ENCODE peak calls at places on chromosomes 4 and X, in five cellular contexts. One of them, this sample, is unnamed.

GRCh38 chr4:82201805-82202636 is 171.8 kb downstream of the HNRNPD start:
- DNase-seq in cardiac fibroblast: peak
- DNase-seq in RWPE1: no peak
- DNase-seq in amygdala: no peak
- DNase-seq in breast epithelium: no peak
- DNase-seq in this sample: peak

GRCh38 chrX:25034889-25035288 is 19.1 kb upstream of the ARX start:
- DNase-seq in RWPE1: no peak
- DNase-seq in breast epithelium: no peak
- DNase-seq in cardiac fibroblast: peak
- DNase-seq in amygdala: no peak
- DNase-seq in this sample: no peak

GRCh38 chr4:38306482-38307071 is 346.4 kb downstream of the PTTG2 start:
- DNase-seq in RWPE1: no peak
- DNase-seq in cardiac fibroblast: no peak
- DNase-seq in amygdala: no peak
- DNase-seq in breast epithelium: no peak
- DNase-seq in this sample: no peak

GRCh38 chr4:168917150-168917779 is 92.8 kb downstream of the CBR4 start:
- DNase-seq in cardiac fibroblast: peak
- DNase-seq in RWPE1: peak
- DNase-seq in amygdala: no peak
- DNase-seq in breast epithelium: no peak
- DNase-seq in this sample: peak

GRCh38 chr4:71009796-71010588 is 16.5 kb downstream of the DCK start:
- DNase-seq in amygdala: no peak
- DNase-seq in cardiac fibroblast: peak
- DNase-seq in RWPE1: peak
- DNase-seq in breast epithelium: no peak
- DNase-seq in this sample: peak

GRCh38 chrX:12446342-12447075 is 308.2 kb downstream of the FRMPD4 start:
- DNase-seq in breast epithelium: no peak
- DNase-seq in cardiac fibroblast: peak
- DNase-seq in amygdala: no peak
- DNase-seq in RWPE1: peak
- DNase-seq in this sample: no peak

GRCh38 chrX:1424452-1424851 is 28.3 kb downstream of the ASMTL start:
- DNase-seq in breast epithelium: no peak
- DNase-seq in amygdala: no peak
- DNase-seq in RWPE1: no peak
- DNase-seq in cardiac fibroblast: no peak
- DNase-seq in this sample: no peak

GRCh38 chrX:41553688-41554087 is 106.5 kb downstream of the NYX start:
- DNase-seq in breast epithelium: no peak
- DNase-seq in cardiac fibroblast: no peak
- DNase-seq in amygdala: no peak
- DNase-seq in RWPE1: no peak
- DNase-seq in this sample: no peak

GRCh38 chrX:1491851-1492349 is 39.2 kb upstream of the ASMTL start:
- DNase-seq in RWPE1: peak
- DNase-seq in cardiac fibroblast: no peak
- DNase-seq in breast epithelium: no peak
- DNase-seq in amygdala: no peak
- DNase-seq in this sample: peak

GRCh38 chr4:1166509-1167243 is 5.7 kb downstream of the SPON2 start:
- DNase-seq in breast epithelium: no peak
- DNase-seq in RWPE1: no peak
- DNase-seq in cardiac fibroblast: peak
- DNase-seq in amygdala: no peak
- DNase-seq in this sample: no peak

GRCh38 chr4:16860506-16860905 is 37.9 kb downstream of the LDB2 start:
- DNase-seq in breast epithelium: no peak
- DNase-seq in cardiac fibroblast: peak
- DNase-seq in amygdala: no peak
- DNase-seq in RWPE1: no peak
- DNase-seq in this sample: peak

GRCh38 chr4:98510757-98511517 is 147.5 kb downstream of the TSPAN5 start:
- DNase-seq in breast epithelium: no peak
- DNase-seq in RWPE1: peak
- DNase-seq in amygdala: no peak
- DNase-seq in cardiac fibroblast: peak
- DNase-seq in this sample: no peak

GRCh38 chr4:121189811-121190210 is 25.7 kb upstream of the TNIP3 start:
- DNase-seq in RWPE1: no peak
- DNase-seq in cardiac fibroblast: no peak
- DNase-seq in breast epithelium: no peak
- DNase-seq in amygdala: no peak
- DNase-seq in this sample: no peak

GRCh38 chr4:111028829-111029228 is 406.0 kb upstream of the PITX2 start:
- DNase-seq in RWPE1: no peak
- DNase-seq in amygdala: no peak
- DNase-seq in breast epithelium: no peak
- DNase-seq in cardiac fibroblast: no peak
- DNase-seq in this sample: no peak

GRCh38 chr4:158020734-158021346 is 152.0 kb downstream of the GASK1B start:
- DNase-seq in RWPE1: peak
- DNase-seq in breast epithelium: no peak
- DNase-seq in cardiac fibroblast: peak
- DNase-seq in amygdala: no peak
- DNase-seq in this sample: peak

GRCh38 chr4:101039367-101039766 is 308.0 kb downstream of the PPP3CA start:
- DNase-seq in breast epithelium: no peak
- DNase-seq in amygdala: no peak
- DNase-seq in cardiac fibroblast: no peak
- DNase-seq in RWPE1: no peak
- DNase-seq in this sample: no peak

GRCh38 chr4:102263024-102263787 is 82.1 kb downstream of the SLC39A8 start:
- DNase-seq in cardiac fibroblast: peak
- DNase-seq in breast epithelium: no peak
- DNase-seq in amygdala: no peak
- DNase-seq in RWPE1: peak
- DNase-seq in this sample: peak

GRCh38 chr4:100882661-100883060 is 364.8 kb upstream of the EMCN start:
- DNase-seq in breast epithelium: no peak
- DNase-seq in RWPE1: no peak
- DNase-seq in amygdala: no peak
- DNase-seq in cardiac fibroblast: no peak
- DNase-seq in this sample: no peak

GRCh38 chr4:174757736-174758135 is 71.3 kb downstream of the GLRA3 start:
- DNase-seq in cardiac fibroblast: no peak
- DNase-seq in RWPE1: no peak
- DNase-seq in breast epithelium: no peak
- DNase-seq in amygdala: no peak
- DNase-seq in this sample: no peak

GRCh38 chrX:21740329-21741274 is 17.3 kb downstream of the SMPX start:
- DNase-seq in RWPE1: no peak
- DNase-seq in amygdala: no peak
- DNase-seq in breast epithelium: no peak
- DNase-seq in cardiac fibroblast: no peak
- DNase-seq in this sample: no peak

GRCh38 chr4:182140547-182140946 is 102.7 kb upstream of the TENM3 start:
- DNase-seq in RWPE1: no peak
- DNase-seq in cardiac fibroblast: no peak
- DNase-seq in amygdala: no peak
- DNase-seq in breast epithelium: no peak
- DNase-seq in this sample: no peak

GRCh38 chrX:108020631-108021030 is 24.2 kb upstream of the VSIG1 start:
- DNase-seq in cardiac fibroblast: peak
- DNase-seq in breast epithelium: no peak
- DNase-seq in amygdala: no peak
- DNase-seq in RWPE1: peak
- DNase-seq in this sample: no peak

GRCh38 chr4:101419324-101420135 is 72.2 kb upstream of the PPP3CA start:
- DNase-seq in amygdala: no peak
- DNase-seq in breast epithelium: no peak
- DNase-seq in RWPE1: no peak
- DNase-seq in cardiac fibroblast: peak
- DNase-seq in this sample: peak

GRCh38 chr4:81030617-81031388 is at the start of gene BMP3:
- DNase-seq in cardiac fibroblast: peak
- DNase-seq in breast epithelium: no peak
- DNase-seq in amygdala: no peak
- DNase-seq in RWPE1: no peak
- DNase-seq in this sample: no peak

GRCh38 chr4:152398060-152398459 is 137.8 kb downstream of the FBXW7 start:
- DNase-seq in breast epithelium: no peak
- DNase-seq in RWPE1: peak
- DNase-seq in amygdala: no peak
- DNase-seq in cardiac fibroblast: peak
- DNase-seq in this sample: no peak

GRCh38 chrX:85140963-85141362 is 102.6 kb downstream of the SATL1 start:
- DNase-seq in cardiac fibroblast: no peak
- DNase-seq in amygdala: no peak
- DNase-seq in RWPE1: no peak
- DNase-seq in breast epithelium: no peak
- DNase-seq in this sample: no peak

GRCh38 chr4:149699642-149700041 is 116.0 kb downstream of the IQCM start:
- DNase-seq in amygdala: no peak
- DNase-seq in cardiac fibroblast: no peak
- DNase-seq in RWPE1: no peak
- DNase-seq in breast epithelium: no peak
- DNase-seq in this sample: no peak

GRCh38 chrX:66635360-66635759 is 3.5 kb downstream of the EDA2R start:
- DNase-seq in breast epithelium: no peak
- DNase-seq in cardiac fibroblast: peak
- DNase-seq in amygdala: no peak
- DNase-seq in RWPE1: peak
- DNase-seq in this sample: no peak

GRCh38 chr4:41369680-41370079 is 113.0 kb downstream of the UCHL1 start:
- DNase-seq in RWPE1: no peak
- DNase-seq in amygdala: no peak
- DNase-seq in cardiac fibroblast: peak
- DNase-seq in breast epithelium: no peak
- DNase-seq in this sample: no peak

GRCh38 chrX:13894888-13895564 is 78.1 kb upstream of the GPM6B start:
- DNase-seq in cardiac fibroblast: peak
- DNase-seq in RWPE1: no peak
- DNase-seq in breast epithelium: no peak
- DNase-seq in amygdala: no peak
- DNase-seq in this sample: no peak

GRCh38 chr4:56613101-56613862 is 67.8 kb downstream of the HOPX start:
- DNase-seq in RWPE1: peak
- DNase-seq in breast epithelium: no peak
- DNase-seq in cardiac fibroblast: peak
- DNase-seq in amygdala: no peak
- DNase-seq in this sample: no peak

GRCh38 chrX:100424012-100424411 is 13.9 kb upstream of the PCDH19 start:
- DNase-seq in RWPE1: no peak
- DNase-seq in cardiac fibroblast: peak
- DNase-seq in breast epithelium: no peak
- DNase-seq in amygdala: no peak
- DNase-seq in this sample: no peak

GRCh38 chr4:82733636-82734035 is 65.0 kb downstream of the SCD5 start:
- DNase-seq in cardiac fibroblast: no peak
- DNase-seq in breast epithelium: no peak
- DNase-seq in amygdala: no peak
- DNase-seq in RWPE1: no peak
- DNase-seq in this sample: no peak

This sample was measured in foreskin melanocyte.